ENCODE peak calls at places on chromosome 12, in ten cellular contexts. J, L, I, Z, O, H, D, F, W and P are unnamed samples.

GRCh38 chr12:51323317-51323960 is 535 bp downstream of the BIN2 start:
- DNase-seq in J (no peak), L (no peak), I (no peak), Z (no peak), O (no peak), H (no peak), D (no peak), F (no peak), W (no peak), P (no peak)

GRCh38 chr12:45435945-45436710 is 220.2 kb downstream of the ANO6 start:
- DNase-seq in J (peak; percentile 49), L (no peak), I (no peak), Z (no peak), O (no peak), H (no peak), D (no peak), F (no peak), W (no peak), P (no peak)

GRCh38 chr12:111276189-111276588 is 92.7 kb downstream of the PHETA1 start:
- DNase-seq in J (no peak), L (no peak), I (no peak), Z (no peak), O (peak; percentile 6), H (no peak), D (no peak), F (no peak), W (no peak), P (no peak)

GRCh38 chr12:62435337-62436163 is 31.1 kb upstream of the MON2 start:
- DNase-seq in J (peak; percentile 84), L (peak; percentile 88), I (peak; percentile 59), Z (peak; percentile 33), O (peak; percentile 74), H (peak; percentile 38), D (no peak), F (peak; percentile 77), W (peak; percentile 59), P (peak; percentile 29)

GRCh38 chr12:57214398-57214781 is 2.2 kb upstream of the NXPH4 start:
- DNase-seq in J (peak; percentile 87), L (peak; percentile 91), I (peak; percentile 67), Z (peak; percentile 68), O (peak; percentile 54), H (peak; percentile 55), D (no peak), F (peak; percentile 91), W (peak; percentile 77), P (peak; percentile 64)

GRCh38 chr12:91173139-91173538 is 9.5 kb downstream of the DCN start:
- DNase-seq in J (no peak), L (no peak), I (no peak), Z (no peak), O (no peak), H (peak; percentile 46), D (no peak), F (no peak), W (no peak), P (peak; percentile 38)

GRCh38 chr12:132489078-132489601 is 811 bp upstream of the FBRSL1 start:
- DNase-seq in J (peak; percentile 60), L (no peak), I (no peak), Z (no peak), O (no peak), H (no peak), D (no peak), F (no peak), W (peak; percentile 71), P (peak; percentile 51)

GRCh38 chr12:67969134-67969782 is 20.0 kb upstream of the IFNG-AS1 start:
- DNase-seq in J (no peak), L (no peak), I (no peak), Z (no peak), O (no peak), H (no peak), D (no peak), F (no peak), W (no peak), P (no peak)

GRCh38 chr12:6946033-6946919 is 2.5 kb downstream of the C12orf57 start:
- DNase-seq in J (peak; percentile 82), L (peak; percentile 100), I (no peak), Z (no peak), O (no peak), H (no peak), D (no peak), F (peak; percentile 93), W (peak; percentile 68), P (no peak)

GRCh38 chr12:52311282-52311643 is 9.9 kb downstream of the KRT83 start:
- DNase-seq in J (no peak), L (no peak), I (no peak), Z (no peak), O (no peak), H (no peak), D (no peak), F (no peak), W (no peak), P (no peak)

GRCh38 chr12:70365398-70365647 is 767 bp upstream of the KCNMB4 start:
- DNase-seq in J (no peak), L (peak; percentile 58), I (no peak), Z (peak; percentile 13), O (no peak), H (no peak), D (no peak), F (no peak), W (no peak), P (no peak)

GRCh38 chr12:2395352-2395977 is 342.7 kb downstream of the CACNA1C start:
- DNase-seq in J (peak; percentile 80), L (peak; percentile 86), I (no peak), Z (no peak), O (peak; percentile 46), H (peak; percentile 42), D (no peak), F (peak; percentile 52), W (peak; percentile 47), P (peak; percentile 40)

GRCh38 chr12:92340441-92341332 is 195.0 kb upstream of the BTG1 start:
- DNase-seq in J (no peak), L (no peak), I (no peak), Z (no peak), O (no peak), H (no peak), D (no peak), F (no peak), W (no peak), P (no peak)

GRCh38 chr12:98885778-98886177 is 240.7 kb downstream of the APAF1 start:
- DNase-seq in J (no peak), L (no peak), I (no peak), Z (no peak), O (no peak), H (no peak), D (no peak), F (no peak), W (no peak), P (no peak)
- TF ChIP-seq CTCF in J (no peak), L (no peak), I (no peak), Z (no peak), O (no peak), H (no peak), D (no peak), F (no peak), W (no peak), P (no peak)

GRCh38 chr12:104670439-104671406 is 214.0 kb downstream of the CHST11 start:
- DNase-seq in J (no peak), L (no peak), I (no peak), Z (no peak), O (no peak), H (no peak), D (no peak), F (peak; percentile 21), W (no peak), P (no peak)
- H3K4me1 ChIP-seq in J (peaks cover 29% of the 10 kb centered on the region), L (peaks cover 2% of the 10 kb centered on the region), I (peaks cover 6% of the 10 kb centered on the region), Z (peaks cover 16% of the 10 kb centered on the region), O (peaks cover 34% of the 10 kb centered on the region), H (peaks cover 70% of the 10 kb centered on the region), D (peaks cover 14% of the 10 kb centered on the region), F (peaks cover 55% of the 10 kb centered on the region), W (peaks cover 29% of the 10 kb centered on the region), P (peaks cover 72% of the 10 kb centered on the region)

DNA sequence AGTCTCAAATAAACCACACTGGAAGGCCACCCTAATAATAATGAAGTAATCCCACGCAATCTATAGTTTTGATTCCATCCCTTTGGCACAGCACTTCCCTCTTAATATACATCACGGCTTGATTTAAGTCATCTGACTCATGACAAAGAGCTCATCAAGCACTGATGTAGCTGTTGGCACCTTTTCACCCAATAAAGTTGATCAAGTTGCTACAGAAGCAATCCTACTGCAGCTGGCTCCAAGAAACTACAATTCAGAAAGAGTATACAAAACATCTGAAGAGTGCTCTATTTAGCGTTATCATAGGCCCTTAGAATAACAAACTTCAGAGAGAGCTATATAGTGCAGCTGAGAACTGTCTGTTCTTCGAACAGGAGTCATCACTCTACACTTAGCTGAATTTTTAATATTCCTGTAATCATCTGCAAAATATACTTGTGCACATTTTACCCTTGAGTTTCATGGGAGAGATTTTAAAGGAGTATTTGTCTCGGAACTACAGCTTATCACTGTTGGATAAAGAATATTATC is 94.9 kb downstream of the OSBPL8 start:
- DNase-seq in J (no peak), L (no peak), I (no peak), Z (no peak), O (peak; percentile 85), H (no peak), D (no peak), F (no peak), W (no peak), P (no peak)
- TF ChIP-seq CTCF in J (no peak), L (no peak), I (no peak), Z (no peak), O (no peak), H (no peak), D (no peak), F (no peak), W (no peak), P (no peak)

GRCh38 chr12:26010293-26010821 is 51.9 kb downstream of the RASSF8 start:
- DNase-seq in J (peak; percentile 43), L (no peak), I (no peak), Z (no peak), O (no peak), H (no peak), D (no peak), F (no peak), W (no peak), P (no peak)
- H3K4me1 ChIP-seq in J (peaks cover 26% of the 10 kb centered on the region), L (peaks cover 8% of the 10 kb centered on the region), I (peaks cover 8% of the 10 kb centered on the region), Z (peaks cover 19% of the 10 kb centered on the region), O (peaks cover 14% of the 10 kb centered on the region), H (peaks cover 54% of the 10 kb centered on the region), D (peaks cover 44% of the 10 kb centered on the region), F (no peaks in the 10 kb centered on the region), W (peaks cover 18% of the 10 kb centered on the region), P (peaks cover 25% of the 10 kb centered on the region)